ENCODE peak calls at places on chromosome 21, in six cellular contexts. J is OCI-LY7, B is PC-3, W is astrocyte, N is K562, Z is tibial nerve. U is an unnamed sample. For H3K4me1, the result is how much of the 10 kb centered on the place peaks cover.

GRCh38 chr21:42758721-42759593 is 105.5 kb downstream of the PDE9A start:
- DNase-seq in N (no peak), J (no peak), B (no peak), W (no peak), Z (no peak), U (no peak)

GRCh38 chr21:36516271-36516670 is 36.3 kb upstream of the CLDN14 start:
- DNase-seq in Z (no peak), J (peak), W (no peak), B (no peak), N (no peak), U (no peak)

GRCh38 chr21:37532868-37533780 is 166.6 kb downstream of the DYRK1A start:
- DNase-seq in W (peak), B (peak), Z (no peak), J (no peak), N (peak), U (peak)

GRCh38 chr21:42237577-42237976 is 18.6 kb downstream of the ABCG1 start:
- DNase-seq in B (no peak), J (peak), Z (no peak), W (no peak), N (no peak), U (no peak)

GRCh38 chr21:16891821-16892220 is 621.0 kb upstream of the CXADR start:
- DNase-seq in B (no peak), N (no peak), Z (no peak), J (no peak), W (peak), U (no peak)

GRCh38 chr21:36788116-36788515 is 89.2 kb downstream of the SIM2 start:
- DNase-seq in Z (no peak), W (no peak), B (peak), N (no peak), J (no peak), U (no peak)

GRCh38 chr21:16305686-16306085 is 575.9 kb downstream of the USP25 start:
- DNase-seq in N (no peak), B (no peak), Z (no peak), W (peak), J (no peak), U (no peak)

GRCh38 chr21:18334066-18334465 is 69.5 kb downstream of the TMPRSS15 start:
- DNase-seq in W (no peak), J (no peak), Z (no peak), B (peak), N (no peak), U (peak)

GRCh38 chr21:31117046-31117916 is 79.0 kb upstream of the KRTAP19-8 start:
- DNase-seq in Z (no peak), W (peak), B (peak), N (no peak), J (no peak), U (no peak)

GRCh38 chr21:20591294-20591693 is 406.9 kb upstream of the NCAM2 start:
- DNase-seq in Z (no peak), N (no peak), J (no peak), B (peak), W (peak), U (no peak)

GRCh38 chr21:36818051-36818450 is 119.1 kb downstream of the SIM2 start:
- DNase-seq in N (no peak), B (no peak), W (no peak), J (no peak), Z (no peak), U (no peak)

GRCh38 chr21:17387030-17387617 is 125.7 kb upstream of the CXADR start:
- DNase-seq in B (peak), J (peak), W (peak), Z (no peak), N (peak), U (peak)

GRCh38 chr21:41143596-41144325 is 24.2 kb upstream of the BACE2 start:
- DNase-seq in B (no peak), W (no peak), Z (no peak), J (no peak), N (no peak), U (no peak)

GRCh38 chr21:21714396-21714795 is 716.2 kb downstream of the NCAM2 start:
- DNase-seq in N (no peak), Z (no peak), J (no peak), W (peak), B (peak), U (no peak)

GRCh38 chr21:27636671-27637070 is 669.8 kb upstream of the ADAMTS5 start:
- DNase-seq in B (no peak), N (no peak), Z (no peak), W (no peak), J (no peak), U (no peak)

GRCh38 chr21:42572906-42573495 is 59.3 kb downstream of the SLC37A1 start:
- DNase-seq in W (no peak), J (no peak), Z (no peak), N (no peak), B (no peak), U (no peak)

GRCh38 chr21:42056468-42056867 is 14.6 kb upstream of the UMODL1 start:
- DNase-seq in B (peak), W (no peak), J (no peak), N (no peak), Z (no peak), U (no peak)

GRCh38 chr21:42080788-42081083 is 9.6 kb downstream of the UMODL1 start:
- DNase-seq in W (peak), N (no peak), J (no peak), Z (no peak), B (no peak), U (no peak)

GRCh38 chr21:27825035-27825434 is 858.1 kb upstream of the ADAMTS5 start:
- DNase-seq in Z (no peak), J (no peak), W (no peak), B (no peak), N (no peak), U (no peak)

GRCh38 chr21:27291006-27291405 is 324.1 kb upstream of the ADAMTS5 start:
- DNase-seq in W (no peak), B (no peak), Z (no peak), J (no peak), N (no peak), U (no peak)

GRCh38 chr21:42769820-42770716 is 109.3 kb downstream of the WDR4 start:
- DNase-seq in B (no peak), W (no peak), Z (no peak), N (no peak), J (no peak), U (no peak)

GRCh38 chr21:36097427-36098230 is 27.8 kb downstream of the CBR1 start:
- DNase-seq in Z (no peak), W (peak), N (no peak), B (peak), J (no peak), U (no peak)

GRCh38 chr21:25983745-25984144 is 186.8 kb downstream of the APP start:
- DNase-seq in J (no peak), B (no peak), W (no peak), N (no peak), Z (no peak), U (peak)

GRCh38 chr21:43611598-43612369 is 47.5 kb downstream of the HSF2BP start:
- DNase-seq in Z (peak), J (peak), N (peak), B (peak), W (peak), U (peak)

GRCh38 chr21:16420086-16420724 is 690.4 kb downstream of the USP25 start:
- DNase-seq in N (no peak), Z (peak), W (peak), B (no peak), J (no peak), U (peak)

GRCh38 chr21:43865471-43866181 is 603 bp downstream of the AGPAT3 start:
- DNase-seq in J (no peak), W (no peak), N (peak), Z (no peak), B (peak), U (no peak)

GRCh38 chr21:27268290-27268689 is 301.4 kb upstream of the ADAMTS5 start:
- DNase-seq in J (no peak), Z (no peak), W (peak), N (no peak), B (no peak), U (no peak)

GRCh38 chr21:41767606-41768370 is 936 bp upstream of the RIPK4 start:
- DNase-seq in Z (no peak), W (no peak), B (peak), N (no peak), J (no peak), U (no peak)

GRCh38 chr21:21897275-21897883 is 899.2 kb downstream of the NCAM2 start:
- DNase-seq in Z (no peak), J (no peak), B (peak), N (no peak), W (peak), U (no peak)

GRCh38 chr21:43956667-43957030 is 55.5 kb upstream of the TRAPPC10 start:
- DNase-seq in B (no peak), N (no peak), W (peak), Z (no peak), J (no peak), U (no peak)

GRCh38 chr21:36909901-36910561 is 56.4 kb downstream of the HLCS start:
- DNase-seq in Z (no peak), B (peak), N (no peak), J (no peak), W (peak), U (no peak)

GRCh38 chr21:36428789-36429671 is 43.8 kb downstream of the CHAF1B start:
- DNase-seq in J (no peak), Z (no peak), B (peak), N (no peak), W (peak), U (no peak)

GRCh38 chr21:41976611-41977010 is 22.8 kb upstream of the C2CD2 start:
- DNase-seq in J (no peak), N (no peak), Z (no peak), W (no peak), B (no peak), U (no peak)

GRCh38 chr21:26057488-26058170 is 112.9 kb downstream of the APP start:
- DNase-seq in J (no peak), N (no peak), W (no peak), B (no peak), Z (no peak), U (no peak)

GRCh38 chr21:43753439-43753799 is 22.7 kb downstream of the CSTB start:
- DNase-seq in N (no peak), J (no peak), B (no peak), Z (no peak), W (no peak), U (no peak)

GRCh38 chr21:18666725-18667124 is 263.1 kb upstream of the TMPRSS15 start:
- DNase-seq in B (no peak), Z (no peak), N (no peak), W (no peak), J (no peak), U (no peak)

GRCh38 chr21:26080211-26080610 is 90.4 kb downstream of the APP start:
- DNase-seq in B (no peak), N (no peak), W (no peak), Z (no peak), J (no peak), U (no peak)

GRCh38 chr21:16310191-16310590 is 580.4 kb downstream of the USP25 start:
- DNase-seq in J (no peak), N (no peak), W (no peak), B (no peak), Z (no peak), U (no peak)

GRCh38 chr21:29135481-29135880 is 5.0 kb downstream of the MAP3K7CL start:
- DNase-seq in B (no peak), N (no peak), Z (no peak), J (no peak), W (no peak), U (no peak)

GRCh38 chr21:29125979-29126378 is 4.5 kb upstream of the MAP3K7CL start:
- DNase-seq in Z (no peak), J (no peak), W (no peak), B (no peak), N (no peak), U (no peak)

GRCh38 chr21:29133796-29134195 is 3.4 kb downstream of the MAP3K7CL start:
- DNase-seq in B (no peak), J (no peak), N (no peak), W (peak), Z (no peak), U (no peak)

GRCh38 chr21:29133241-29133640 is 2.8 kb downstream of the MAP3K7CL start:
- DNase-seq in N (no peak), B (no peak), J (no peak), W (no peak), Z (no peak), U (no peak)

GRCh38 chr21:29130234-29130993 is at the start of gene MAP3K7CL:
- DNase-seq in Z (no peak), W (peak), N (no peak), J (no peak), B (peak), U (no peak)
- H3K4me3 ChIP-seq in Z (no peak), W (peak), N (no peak), J (no peak), B (peak), U (no peak)

GRCh38 chr21:45768741-45769049 is 125.2 kb downstream of the PCBP3 start:
- DNase-seq in N (no peak), J (no peak), B (peak), W (no peak), Z (no peak), U (peak)
- TF ChIP-seq CTCF in N (peak), J (peak), B (peak), W (no peak), Z (no peak), U (peak)

GRCh38 chr21:38913120-38913975 is 107.6 kb downstream of the ETS2 start:
- DNase-seq in W (peak), Z (peak), N (peak), J (no peak), B (peak), U (peak)

GRCh38 chr21:38914071-38914491 is 108.4 kb downstream of the ETS2 start:
- DNase-seq in Z (no peak), B (no peak), W (no peak), J (no peak), N (no peak), U (no peak)

GRCh38 chr21:38916214-38916964 is 110.7 kb downstream of the ETS2 start:
- DNase-seq in Z (no peak), J (no peak), N (no peak), B (no peak), W (no peak), U (no peak)

GRCh38 chr21:38915546-38915945 is 109.8 kb downstream of the ETS2 start:
- DNase-seq in W (no peak), N (no peak), Z (no peak), B (no peak), J (no peak), U (no peak)

DNA sequence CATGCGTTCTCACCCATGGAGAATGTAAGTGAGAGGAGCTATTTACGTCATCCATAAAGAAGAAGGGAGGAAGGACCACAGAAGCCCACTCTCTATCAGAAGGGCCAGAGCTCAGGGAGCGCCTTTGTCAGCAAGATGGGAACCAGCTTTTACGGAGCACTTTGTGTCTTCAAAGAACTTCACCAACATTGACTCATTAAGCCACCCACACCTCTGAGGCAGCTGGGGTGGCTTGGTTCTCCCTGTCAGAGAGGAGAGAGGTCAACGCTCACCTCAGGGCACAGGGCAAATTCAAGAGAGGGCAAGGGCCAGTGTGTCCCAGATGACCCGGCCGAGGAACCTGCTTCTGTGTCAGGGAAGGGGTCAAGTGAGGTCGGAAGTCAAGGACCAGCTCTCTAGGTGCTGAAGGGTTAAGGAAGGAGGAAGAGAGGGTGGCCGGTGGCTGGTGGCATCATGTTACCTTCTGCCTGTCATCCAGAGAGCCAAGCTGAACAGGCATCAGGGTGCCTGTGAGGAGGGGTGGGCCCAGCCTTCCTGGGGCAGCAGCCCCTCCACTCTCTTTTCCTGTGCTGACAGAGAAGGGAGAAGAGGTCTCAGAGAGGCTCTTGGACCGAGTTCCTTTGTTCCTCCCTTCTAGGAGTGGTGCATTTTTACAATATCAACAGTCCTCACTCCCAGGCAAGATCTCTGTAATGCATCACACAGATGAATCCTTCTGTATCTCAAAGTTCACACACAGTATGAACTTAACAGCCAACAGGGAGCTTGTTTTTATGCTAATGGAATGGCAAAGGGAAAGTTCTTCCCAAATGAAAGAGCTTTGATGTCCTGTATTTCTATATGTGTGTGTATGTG is 109.0 kb downstream of the ETS2 start:
- DNase-seq in Z (no peak), J (no peak), B (no peak), N (no peak), W (peak), U (no peak)
- H3K4me1 ChIP-seq in Z (under half), J (under half), B (half or more), N (under half), W (under half), U (under half)

GRCh38 chr21:44999428-44999971 is 59.7 kb downstream of the SLX9 start:
- DNase-seq in N (no peak), Z (no peak), J (no peak), B (no peak), W (no peak), U (peak)

GRCh38 chr21:44999972-45000636 is 60.3 kb downstream of the SLX9 start:
- DNase-seq in Z (no peak), N (no peak), B (no peak), W (no peak), J (no peak), U (peak)

GRCh38 chr21:45000637-45001133 is 60.9 kb downstream of the SLX9 start:
- DNase-seq in J (no peak), Z (no peak), B (no peak), N (no peak), W (no peak), U (no peak)

GRCh38 chr21:45002381-45003204 is 62.8 kb downstream of the SLX9 start:
- DNase-seq in J (no peak), Z (no peak), W (no peak), N (no peak), B (no peak), U (peak)

GRCh38 chr21:45001134-45002095 is 61.6 kb downstream of the SLX9 start:
- DNase-seq in Z (no peak), J (no peak), W (peak), N (no peak), B (peak), U (peak)
- H3K4me3 ChIP-seq in Z (no peak), J (no peak), W (no peak), N (no peak), B (no peak), U (no peak)

GRCh38 chr21:34881421-34881820 is 167.7 kb downstream of the RUNX1 start:
- DNase-seq in N (no peak), B (peak), J (no peak), W (peak), Z (no peak), U (no peak)
- TF ChIP-seq CTCF in N (no peak), B (no peak), J (no peak), W (no peak), Z (no peak), U (no peak)

GRCh38 chr21:33433001-33433400 is 29.8 kb downstream of the IFNGR2 start:
- DNase-seq in Z (no peak), B (no peak), J (no peak), W (no peak), N (no peak), U (no peak)

GRCh38 chr21:33432496-33432895 is 29.3 kb downstream of the IFNGR2 start:
- DNase-seq in N (no peak), W (no peak), B (no peak), Z (no peak), J (no peak), U (no peak)

GRCh38 chr21:33433425-33434114 is 30.4 kb downstream of the IFNGR2 start:
- DNase-seq in W (no peak), N (no peak), Z (no peak), J (no peak), B (no peak), U (no peak)

GRCh38 chr21:33428669-33429068 is 25.5 kb downstream of the IFNGR2 start:
- DNase-seq in J (no peak), N (no peak), W (no peak), Z (no peak), B (peak), U (no peak)

GRCh38 chr21:33430858-33431257 is 27.6 kb downstream of the IFNGR2 start:
- DNase-seq in Z (no peak), N (no peak), B (no peak), J (no peak), W (no peak), U (no peak)
- H3K4me1 ChIP-seq in Z (under half), N (under half), B (under half), J (under half), W (under half), U (under half)

GRCh38 chr21:15063081-15063820 is 1.5 kb downstream of the NRIP1 start:
- DNase-seq in Z (no peak), J (no peak), N (no peak), B (peak), W (peak), U (peak)
- H3K4me3 ChIP-seq in Z (peak), J (no peak), N (peak), B (peak), W (peak), U (peak)

GRCh38 chr21:32184485-32184884 is 94.4 kb downstream of the MIS18A start:
- DNase-seq in B (no peak), N (no peak), Z (no peak), J (no peak), W (no peak), U (no peak)
- TF ChIP-seq CTCF in B (no peak), N (peak), Z (no peak), J (no peak), W (no peak), U (peak)